ENCODE peak calls at places on chromosomes 1 and 21, in eight cellular contexts. One of them, this sample, is unnamed.

GRCh38 chr1:26038477-26038876 is 7.4 kb downstream of the SLC30A2 start:
- DNase-seq in dorsolateral prefrontal cortex: no peak
- DNase-seq in stimulated activated CD4-positive, alpha-beta T cell treated with anti-CD3 and anti-CD28 coated beads, TNF-alpha, amount 100 ng/mL, for 1 hour: no peak
- DNase-seq in mesothelial cell of epicardium: no peak
- DNase-seq in fibroblast of mammary gland: no peak
- DNase-seq in H4: no peak
- DNase-seq in psoas muscle: no peak
- DNase-seq in ACHN: no peak
- DNase-seq in this sample: no peak

GRCh38 chr1:69290266-69290665 is 277.5 kb upstream of the LRRC7 start:
- DNase-seq in dorsolateral prefrontal cortex: no peak
- DNase-seq in stimulated activated CD4-positive, alpha-beta T cell treated with anti-CD3 and anti-CD28 coated beads, TNF-alpha, amount 100 ng/mL, for 1 hour: no peak
- DNase-seq in mesothelial cell of epicardium: no peak
- DNase-seq in fibroblast of mammary gland: peak; percentile 19
- DNase-seq in H4: peak; percentile 62
- DNase-seq in psoas muscle: no peak
- DNase-seq in ACHN: no peak
- DNase-seq in this sample: peak; percentile 7

GRCh38 chr1:67561704-67562113 is 123.3 kb upstream of the GADD45A start:
- DNase-seq in dorsolateral prefrontal cortex: peak; percentile 67
- DNase-seq in stimulated activated CD4-positive, alpha-beta T cell treated with anti-CD3 and anti-CD28 coated beads, TNF-alpha, amount 100 ng/mL, for 1 hour: peak; percentile 47
- DNase-seq in mesothelial cell of epicardium: peak; percentile 90
- DNase-seq in fibroblast of mammary gland: peak; percentile 85
- DNase-seq in H4: peak; percentile 89
- DNase-seq in psoas muscle: peak; percentile 97
- DNase-seq in ACHN: peak; percentile 80
- DNase-seq in this sample: peak; percentile 87

GRCh38 chr1:36137776-36138175 is 11.5 kb downstream of the TRAPPC3 start:
- DNase-seq in dorsolateral prefrontal cortex: no peak
- DNase-seq in stimulated activated CD4-positive, alpha-beta T cell treated with anti-CD3 and anti-CD28 coated beads, TNF-alpha, amount 100 ng/mL, for 1 hour: no peak
- DNase-seq in mesothelial cell of epicardium: no peak
- DNase-seq in fibroblast of mammary gland: no peak
- DNase-seq in H4: no peak
- DNase-seq in psoas muscle: no peak
- DNase-seq in ACHN: no peak
- DNase-seq in this sample: no peak

GRCh38 chr1:216303690-216304089 is 119.6 kb downstream of the USH2A start:
- DNase-seq in dorsolateral prefrontal cortex: no peak
- DNase-seq in stimulated activated CD4-positive, alpha-beta T cell treated with anti-CD3 and anti-CD28 coated beads, TNF-alpha, amount 100 ng/mL, for 1 hour: no peak
- DNase-seq in mesothelial cell of epicardium: no peak
- DNase-seq in fibroblast of mammary gland: no peak
- DNase-seq in H4: no peak
- DNase-seq in psoas muscle: no peak
- DNase-seq in ACHN: no peak
- DNase-seq in this sample: no peak

GRCh38 chr21:14918542-14918941 is 146.3 kb downstream of the NRIP1 start:
- DNase-seq in dorsolateral prefrontal cortex: no peak
- DNase-seq in stimulated activated CD4-positive, alpha-beta T cell treated with anti-CD3 and anti-CD28 coated beads, TNF-alpha, amount 100 ng/mL, for 1 hour: no peak
- DNase-seq in mesothelial cell of epicardium: no peak
- DNase-seq in fibroblast of mammary gland: no peak
- DNase-seq in H4: no peak
- DNase-seq in psoas muscle: no peak
- DNase-seq in ACHN: no peak
- DNase-seq in this sample: no peak

GRCh38 chr1:214583824-214584554 is 19.0 kb upstream of the CENPF start:
- DNase-seq in dorsolateral prefrontal cortex: no peak
- DNase-seq in stimulated activated CD4-positive, alpha-beta T cell treated with anti-CD3 and anti-CD28 coated beads, TNF-alpha, amount 100 ng/mL, for 1 hour: no peak
- DNase-seq in mesothelial cell of epicardium: no peak
- DNase-seq in fibroblast of mammary gland: no peak
- DNase-seq in H4: no peak
- DNase-seq in psoas muscle: no peak
- DNase-seq in ACHN: no peak
- DNase-seq in this sample: no peak

GRCh38 chr21:46191686-46192575 is 7.7 kb upstream of the SPATC1L start:
- DNase-seq in dorsolateral prefrontal cortex: no peak
- DNase-seq in stimulated activated CD4-positive, alpha-beta T cell treated with anti-CD3 and anti-CD28 coated beads, TNF-alpha, amount 100 ng/mL, for 1 hour: no peak
- DNase-seq in mesothelial cell of epicardium: peak; percentile 35
- DNase-seq in fibroblast of mammary gland: no peak
- DNase-seq in H4: peak; percentile 3
- DNase-seq in psoas muscle: peak; percentile 43
- DNase-seq in ACHN: no peak
- DNase-seq in this sample: no peak

GRCh38 chr1:45032833-45033232 is 20.8 kb downstream of the UROD start:
- DNase-seq in dorsolateral prefrontal cortex: no peak
- DNase-seq in stimulated activated CD4-positive, alpha-beta T cell treated with anti-CD3 and anti-CD28 coated beads, TNF-alpha, amount 100 ng/mL, for 1 hour: no peak
- DNase-seq in mesothelial cell of epicardium: no peak
- DNase-seq in fibroblast of mammary gland: no peak
- DNase-seq in H4: no peak
- DNase-seq in psoas muscle: no peak
- DNase-seq in ACHN: no peak
- DNase-seq in this sample: no peak

GRCh38 chr1:233584931-233585330 is 29.0 kb upstream of the KCNK1 start:
- DNase-seq in dorsolateral prefrontal cortex: no peak
- DNase-seq in stimulated activated CD4-positive, alpha-beta T cell treated with anti-CD3 and anti-CD28 coated beads, TNF-alpha, amount 100 ng/mL, for 1 hour: no peak
- DNase-seq in mesothelial cell of epicardium: no peak
- DNase-seq in fibroblast of mammary gland: no peak
- DNase-seq in H4: no peak
- DNase-seq in psoas muscle: no peak
- DNase-seq in ACHN: no peak
- DNase-seq in this sample: no peak

GRCh38 chr1:172708452-172708851 is 49.5 kb downstream of the FASLG start:
- DNase-seq in dorsolateral prefrontal cortex: no peak
- DNase-seq in stimulated activated CD4-positive, alpha-beta T cell treated with anti-CD3 and anti-CD28 coated beads, TNF-alpha, amount 100 ng/mL, for 1 hour: peak; percentile 33
- DNase-seq in mesothelial cell of epicardium: no peak
- DNase-seq in fibroblast of mammary gland: no peak
- DNase-seq in H4: no peak
- DNase-seq in psoas muscle: no peak
- DNase-seq in ACHN: no peak
- DNase-seq in this sample: no peak

GRCh38 chr1:44012941-44013609 is 18.2 kb downstream of the SLC6A9 start:
- DNase-seq in dorsolateral prefrontal cortex: no peak
- DNase-seq in stimulated activated CD4-positive, alpha-beta T cell treated with anti-CD3 and anti-CD28 coated beads, TNF-alpha, amount 100 ng/mL, for 1 hour: no peak
- DNase-seq in mesothelial cell of epicardium: no peak
- DNase-seq in fibroblast of mammary gland: no peak
- DNase-seq in H4: no peak
- DNase-seq in psoas muscle: no peak
- DNase-seq in ACHN: no peak
- DNase-seq in this sample: no peak

GRCh38 chr1:77096496-77097255 is 122.6 kb downstream of the PIGK start:
- DNase-seq in dorsolateral prefrontal cortex: no peak
- DNase-seq in stimulated activated CD4-positive, alpha-beta T cell treated with anti-CD3 and anti-CD28 coated beads, TNF-alpha, amount 100 ng/mL, for 1 hour: no peak
- DNase-seq in mesothelial cell of epicardium: no peak
- DNase-seq in fibroblast of mammary gland: no peak
- DNase-seq in H4: no peak
- DNase-seq in psoas muscle: no peak
- DNase-seq in ACHN: no peak
- DNase-seq in this sample: no peak

GRCh38 chr1:39574646-39575045 is 1.9 kb downstream of the PABPC4 start:
- DNase-seq in dorsolateral prefrontal cortex: no peak
- DNase-seq in stimulated activated CD4-positive, alpha-beta T cell treated with anti-CD3 and anti-CD28 coated beads, TNF-alpha, amount 100 ng/mL, for 1 hour: no peak
- DNase-seq in mesothelial cell of epicardium: no peak
- DNase-seq in fibroblast of mammary gland: peak; percentile 26
- DNase-seq in H4: no peak
- DNase-seq in psoas muscle: peak; percentile 73
- DNase-seq in ACHN: no peak
- DNase-seq in this sample: no peak

GRCh38 chr1:212488436-212489283 is 55.9 kb downstream of the NENF start:
- DNase-seq in dorsolateral prefrontal cortex: peak; percentile 60
- DNase-seq in stimulated activated CD4-positive, alpha-beta T cell treated with anti-CD3 and anti-CD28 coated beads, TNF-alpha, amount 100 ng/mL, for 1 hour: no peak
- DNase-seq in mesothelial cell of epicardium: no peak
- DNase-seq in fibroblast of mammary gland: peak; percentile 87
- DNase-seq in H4: peak; percentile 95
- DNase-seq in psoas muscle: peak; percentile 62
- DNase-seq in ACHN: peak; percentile 66
- DNase-seq in this sample: peak; percentile 83

GRCh38 chr1:111720274-111720976 is 18.8 kb downstream of the INKA2 start:
- DNase-seq in dorsolateral prefrontal cortex: no peak
- DNase-seq in stimulated activated CD4-positive, alpha-beta T cell treated with anti-CD3 and anti-CD28 coated beads, TNF-alpha, amount 100 ng/mL, for 1 hour: no peak
- DNase-seq in mesothelial cell of epicardium: no peak
- DNase-seq in fibroblast of mammary gland: no peak
- DNase-seq in H4: no peak
- DNase-seq in psoas muscle: peak; percentile 70
- DNase-seq in ACHN: no peak
- DNase-seq in this sample: no peak